ENCODE peak calls at places on chromosomes 13 and 19, in nine cellular contexts. One of them, this sample, is unnamed.

GRCh38 chr19:31963741-31964140 is 381.7 kb upstream of the ZNF507 start:
- DNase-seq in HFFc6: no peak
- DNase-seq in heart right ventricle: peak
- DNase-seq in adrenal gland: peak
- DNase-seq in lower leg skin: no peak
- DNase-seq in omental fat pad: no peak
- DNase-seq in CD4-positive, alpha-beta T cell: no peak
- DNase-seq in neural crest cell: no peak
- DNase-seq in GM12865: no peak
- DNase-seq in this sample: no peak

GRCh38 chr19:12669272-12670158 is 2.9 kb downstream of the WDR83 start:
- DNase-seq in HFFc6: peak
- DNase-seq in heart right ventricle: peak
- DNase-seq in adrenal gland: peak
- DNase-seq in lower leg skin: peak
- DNase-seq in omental fat pad: peak
- DNase-seq in CD4-positive, alpha-beta T cell: peak
- DNase-seq in neural crest cell: peak
- DNase-seq in GM12865: peak
- DNase-seq in this sample: peak

GRCh38 chr19:8815780-8816179 is 16.3 kb downstream of the ZNF558 start:
- DNase-seq in HFFc6: no peak
- DNase-seq in heart right ventricle: no peak
- DNase-seq in adrenal gland: no peak
- DNase-seq in lower leg skin: no peak
- DNase-seq in omental fat pad: no peak
- DNase-seq in CD4-positive, alpha-beta T cell: no peak
- DNase-seq in neural crest cell: no peak
- DNase-seq in GM12865: no peak
- DNase-seq in this sample: no peak

GRCh38 chr13:110116072-110116487 is 190.9 kb downstream of the COL4A1 start:
- DNase-seq in HFFc6: peak
- DNase-seq in heart right ventricle: peak
- DNase-seq in adrenal gland: peak
- DNase-seq in lower leg skin: peak
- DNase-seq in omental fat pad: no peak
- DNase-seq in CD4-positive, alpha-beta T cell: peak
- DNase-seq in neural crest cell: peak
- DNase-seq in GM12865: peak
- DNase-seq in this sample: no peak

GRCh38 chr19:862529-863304 is 3.3 kb downstream of the CFD start:
- DNase-seq in HFFc6: peak
- DNase-seq in heart right ventricle: peak
- DNase-seq in adrenal gland: peak
- DNase-seq in lower leg skin: peak
- DNase-seq in omental fat pad: no peak
- DNase-seq in CD4-positive, alpha-beta T cell: peak
- DNase-seq in neural crest cell: peak
- DNase-seq in GM12865: peak
- DNase-seq in this sample: peak

GRCh38 chr19:2059422-2060201 is 8.6 kb upstream of the MKNK2 start:
- DNase-seq in HFFc6: peak
- DNase-seq in heart right ventricle: peak
- DNase-seq in adrenal gland: peak
- DNase-seq in lower leg skin: peak
- DNase-seq in omental fat pad: no peak
- DNase-seq in CD4-positive, alpha-beta T cell: no peak
- DNase-seq in neural crest cell: peak
- DNase-seq in GM12865: no peak
- DNase-seq in this sample: no peak

GRCh38 chr13:113653264-113654174 is 4.5 kb downstream of the ATP4B start:
- DNase-seq in HFFc6: no peak
- DNase-seq in heart right ventricle: no peak
- DNase-seq in adrenal gland: no peak
- DNase-seq in lower leg skin: no peak
- DNase-seq in omental fat pad: no peak
- DNase-seq in CD4-positive, alpha-beta T cell: no peak
- DNase-seq in neural crest cell: no peak
- DNase-seq in GM12865: no peak
- DNase-seq in this sample: peak

GRCh38 chr19:5035105-5035761 is 66.3 kb downstream of the KDM4B start:
- DNase-seq in HFFc6: no peak
- DNase-seq in heart right ventricle: no peak
- DNase-seq in adrenal gland: peak
- DNase-seq in lower leg skin: no peak
- DNase-seq in omental fat pad: no peak
- DNase-seq in CD4-positive, alpha-beta T cell: no peak
- DNase-seq in neural crest cell: no peak
- DNase-seq in GM12865: no peak
- DNase-seq in this sample: no peak

GRCh38 chr13:110576736-110577476 is 15.4 kb upstream of the RAB20 start:
- DNase-seq in HFFc6: no peak
- DNase-seq in heart right ventricle: no peak
- DNase-seq in adrenal gland: no peak
- DNase-seq in lower leg skin: no peak
- DNase-seq in omental fat pad: no peak
- DNase-seq in CD4-positive, alpha-beta T cell: no peak
- DNase-seq in neural crest cell: no peak
- DNase-seq in GM12865: no peak
- DNase-seq in this sample: no peak

GRCh38 chr19:42075364-42075615 is 676 bp upstream of the ZNF574 start:
- DNase-seq in HFFc6: no peak
- DNase-seq in heart right ventricle: no peak
- DNase-seq in adrenal gland: no peak
- DNase-seq in lower leg skin: no peak
- DNase-seq in omental fat pad: no peak
- DNase-seq in CD4-positive, alpha-beta T cell: no peak
- DNase-seq in neural crest cell: no peak
- DNase-seq in GM12865: no peak
- DNase-seq in this sample: no peak

GRCh38 chr13:113835461-113836274 is 28.2 kb downstream of the GAS6 start:
- DNase-seq in HFFc6: peak
- DNase-seq in heart right ventricle: peak
- DNase-seq in adrenal gland: no peak
- DNase-seq in lower leg skin: no peak
- DNase-seq in omental fat pad: no peak
- DNase-seq in CD4-positive, alpha-beta T cell: no peak
- DNase-seq in neural crest cell: no peak
- DNase-seq in GM12865: peak
- DNase-seq in this sample: no peak

GRCh38 chr19:42360787-42361544 is 29.1 kb downstream of the CNFN start:
- DNase-seq in HFFc6: no peak
- DNase-seq in heart right ventricle: no peak
- DNase-seq in adrenal gland: no peak
- DNase-seq in lower leg skin: no peak
- DNase-seq in omental fat pad: no peak
- DNase-seq in CD4-positive, alpha-beta T cell: no peak
- DNase-seq in neural crest cell: no peak
- DNase-seq in GM12865: no peak
- DNase-seq in this sample: no peak

GRCh38 chr19:38830039-38830733 is 1.4 kb downstream of the ECH1 start:
- DNase-seq in HFFc6: peak
- DNase-seq in heart right ventricle: no peak
- DNase-seq in adrenal gland: no peak
- DNase-seq in lower leg skin: no peak
- DNase-seq in omental fat pad: no peak
- DNase-seq in CD4-positive, alpha-beta T cell: no peak
- DNase-seq in neural crest cell: no peak
- DNase-seq in GM12865: no peak
- DNase-seq in this sample: no peak

GRCh38 chr13:46580362-46580839 is 27.4 kb downstream of the LRCH1 start:
- DNase-seq in HFFc6: no peak
- DNase-seq in heart right ventricle: no peak
- DNase-seq in adrenal gland: no peak
- DNase-seq in lower leg skin: no peak
- DNase-seq in omental fat pad: no peak
- DNase-seq in CD4-positive, alpha-beta T cell: no peak
- DNase-seq in neural crest cell: no peak
- DNase-seq in GM12865: peak
- DNase-seq in this sample: no peak

GRCh38 chr13:66915596-66916185 is 314.4 kb downstream of the PCDH9 start:
- DNase-seq in HFFc6: peak
- DNase-seq in heart right ventricle: no peak
- DNase-seq in adrenal gland: no peak
- DNase-seq in lower leg skin: no peak
- DNase-seq in omental fat pad: no peak
- DNase-seq in CD4-positive, alpha-beta T cell: no peak
- DNase-seq in neural crest cell: no peak
- DNase-seq in GM12865: no peak
- DNase-seq in this sample: no peak

DNA sequence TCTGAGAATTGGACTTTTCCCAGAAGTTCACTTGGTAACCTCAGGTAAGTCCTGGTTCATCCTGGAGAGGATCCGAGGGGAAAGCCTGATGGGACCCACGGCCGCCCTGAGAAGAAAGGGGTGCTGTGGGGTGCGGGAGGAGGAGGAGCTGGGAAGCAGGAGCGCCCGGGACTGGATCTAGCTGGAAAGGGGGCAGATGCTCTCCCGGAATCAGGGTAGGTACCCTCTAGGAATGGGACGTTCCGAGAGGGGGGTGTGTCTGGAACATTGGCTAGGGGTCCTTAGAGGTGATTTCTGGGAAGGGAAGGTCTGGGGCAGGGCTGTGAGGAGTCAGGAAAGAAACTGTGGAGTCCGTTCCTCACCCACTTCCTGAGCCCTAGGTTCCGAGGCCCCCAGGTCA is 38.7 kb upstream of the ZNF492 start:
- DNase-seq in HFFc6: no peak
- DNase-seq in heart right ventricle: no peak
- DNase-seq in adrenal gland: no peak
- DNase-seq in lower leg skin: no peak
- DNase-seq in omental fat pad: no peak
- DNase-seq in CD4-positive, alpha-beta T cell: no peak
- DNase-seq in neural crest cell: no peak
- DNase-seq in GM12865: no peak
- DNase-seq in this sample: no peak
- TF ChIP-seq CTCF in HFFc6: no peak
- TF ChIP-seq CTCF in heart right ventricle: no peak
- TF ChIP-seq CTCF in adrenal gland: no peak
- TF ChIP-seq CTCF in lower leg skin: no peak
- TF ChIP-seq CTCF in omental fat pad: no peak
- TF ChIP-seq CTCF in CD4-positive, alpha-beta T cell: no peak
- TF ChIP-seq CTCF in neural crest cell: no peak
- TF ChIP-seq CTCF in GM12865: no peak
- TF ChIP-seq CTCF in this sample: no peak

DNA sequence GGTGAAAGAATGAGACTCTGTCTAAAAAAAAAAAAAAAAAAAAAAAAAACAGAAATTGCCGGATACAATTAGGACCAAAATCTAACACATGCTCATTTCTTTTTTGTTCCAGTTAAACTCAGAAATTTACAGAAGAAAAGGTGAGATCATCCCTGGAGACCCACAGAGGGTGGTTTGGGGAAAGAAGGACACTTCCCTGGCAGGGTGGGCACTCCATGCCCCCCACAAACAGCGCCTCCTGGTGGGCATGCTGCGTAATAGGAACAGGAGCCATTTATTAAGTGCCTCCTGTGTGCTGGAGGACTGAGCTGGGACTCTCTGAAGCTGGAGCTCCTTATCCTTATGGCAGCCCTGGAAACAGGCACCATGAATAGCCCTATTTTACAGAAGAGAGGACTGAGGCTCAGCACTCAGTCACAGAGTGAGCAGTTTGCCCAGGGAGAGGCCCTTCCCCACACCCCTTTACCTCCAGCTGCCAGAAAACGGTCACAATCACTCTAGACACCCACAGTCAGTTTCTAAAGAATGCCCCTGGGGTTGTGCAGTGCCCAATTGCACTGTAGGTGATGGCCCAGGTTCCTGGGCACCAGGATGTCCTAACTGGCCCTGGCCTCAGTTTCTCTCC is 10.1 kb downstream of the C19orf38 start:
- DNase-seq in HFFc6: no peak
- DNase-seq in heart right ventricle: no peak
- DNase-seq in adrenal gland: no peak
- DNase-seq in lower leg skin: no peak
- DNase-seq in omental fat pad: no peak
- DNase-seq in CD4-positive, alpha-beta T cell: no peak
- DNase-seq in neural crest cell: peak
- DNase-seq in GM12865: peak
- DNase-seq in this sample: no peak
- TF ChIP-seq CTCF in HFFc6: peak
- TF ChIP-seq CTCF in heart right ventricle: peak
- TF ChIP-seq CTCF in adrenal gland: peak
- TF ChIP-seq CTCF in lower leg skin: no peak
- TF ChIP-seq CTCF in omental fat pad: no peak
- TF ChIP-seq CTCF in CD4-positive, alpha-beta T cell: peak
- TF ChIP-seq CTCF in neural crest cell: peak
- TF ChIP-seq CTCF in GM12865: peak
- TF ChIP-seq CTCF in this sample: peak

GRCh38 chr19:35216833-35217707 is 11.5 kb downstream of the FAM187B start:
- DNase-seq in HFFc6: no peak
- DNase-seq in heart right ventricle: no peak
- DNase-seq in adrenal gland: peak
- DNase-seq in lower leg skin: peak
- DNase-seq in omental fat pad: no peak
- DNase-seq in CD4-positive, alpha-beta T cell: no peak
- DNase-seq in neural crest cell: no peak
- DNase-seq in GM12865: peak
- DNase-seq in this sample: peak
- TF ChIP-seq CTCF in HFFc6: no peak
- TF ChIP-seq CTCF in heart right ventricle: no peak
- TF ChIP-seq CTCF in adrenal gland: no peak
- TF ChIP-seq CTCF in lower leg skin: no peak
- TF ChIP-seq CTCF in omental fat pad: no peak
- TF ChIP-seq CTCF in CD4-positive, alpha-beta T cell: peak
- TF ChIP-seq CTCF in neural crest cell: no peak
- TF ChIP-seq CTCF in GM12865: peak
- TF ChIP-seq CTCF in this sample: no peak

GRCh38 chr13:40146063-40146462 is 490.6 kb downstream of the COG6 start:
- DNase-seq in HFFc6: no peak
- DNase-seq in heart right ventricle: no peak
- DNase-seq in adrenal gland: no peak
- DNase-seq in lower leg skin: no peak
- DNase-seq in omental fat pad: no peak
- DNase-seq in CD4-positive, alpha-beta T cell: no peak
- DNase-seq in neural crest cell: no peak
- DNase-seq in GM12865: no peak
- DNase-seq in this sample: no peak
- TF ChIP-seq CTCF in HFFc6: no peak
- TF ChIP-seq CTCF in heart right ventricle: no peak
- TF ChIP-seq CTCF in adrenal gland: no peak
- TF ChIP-seq CTCF in lower leg skin: no peak
- TF ChIP-seq CTCF in omental fat pad: no peak
- TF ChIP-seq CTCF in CD4-positive, alpha-beta T cell: no peak
- TF ChIP-seq CTCF in neural crest cell: no peak
- TF ChIP-seq CTCF in GM12865: no peak
- TF ChIP-seq CTCF in this sample: no peak

This sample was measured in CD14-positive monocyte.